ENCODE peak calls at places on chromosomes 13 and 19, in five cellular contexts. E, B, O, K and T are unnamed samples.

GRCh38 chr13:60584976-60585375 is 188.0 kb downstream of the TDRD3 start:
- DNase-seq in E (peak), B (peak), O (no peak), K (no peak), T (peak)

GRCh38 chr19:8240274-8241229 is 31.4 kb downstream of the CERS4 start:
- DNase-seq in E (peak), B (peak), O (peak), K (peak), T (peak)

GRCh38 chr19:28289294-28290063 is 923.5 kb downstream of the UQCRFS1 start:
- DNase-seq in E (peak), B (no peak), O (peak), K (no peak), T (no peak)

GRCh38 chr19:30570194-30570593 is 198.0 kb downstream of the ZNF536 start:
- DNase-seq in E (no peak), B (no peak), O (no peak), K (no peak), T (no peak)

GRCh38 chr19:20513179-20513934 is 52.2 kb downstream of the ZNF737 start:
- DNase-seq in E (no peak), B (no peak), O (peak), K (no peak), T (no peak)

GRCh38 chr19:1082165-1082927 is 12.8 kb downstream of the POLR2E start:
- DNase-seq in E (no peak), B (no peak), O (peak), K (no peak), T (peak)

GRCh38 chr19:56089344-56089743 is 31.8 kb downstream of the ZNF787 start:
- DNase-seq in E (no peak), B (no peak), O (no peak), K (no peak), T (no peak)

GRCh38 chr19:35248310-35249145 is at the start of gene LSR:
- DNase-seq in E (no peak), B (no peak), O (peak), K (no peak), T (peak)

GRCh38 chr13:112647256-112647655 is 42.6 kb upstream of the ATP11A start:
- DNase-seq in E (no peak), B (no peak), O (no peak), K (no peak), T (no peak)

GRCh38 chr13:75675421-75675820 is 39.3 kb downstream of the LMO7 start:
- DNase-seq in E (no peak), B (no peak), O (no peak), K (no peak), T (no peak)

GRCh38 chr13:39874331-39875055 is 219.0 kb downstream of the COG6 start:
- DNase-seq in E (no peak), B (no peak), O (no peak), K (no peak), T (no peak)

GRCh38 chr19:33273881-33274662 is 28.3 kb downstream of the CEBPA start:
- DNase-seq in E (peak), B (no peak), O (no peak), K (peak), T (no peak)

GRCh38 chr13:59205501-59205900 is 958.2 kb downstream of the DIAPH3 start:
- DNase-seq in E (no peak), B (no peak), O (no peak), K (no peak), T (no peak)

GRCh38 chr19:33412617-33413425 is 39.3 kb downstream of the CEBPG start:
- DNase-seq in E (no peak), B (no peak), O (no peak), K (no peak), T (no peak)

GRCh38 chr13:46642254-46642653 is 89.3 kb downstream of the LRCH1 start:
- DNase-seq in E (no peak), B (no peak), O (peak), K (no peak), T (no peak)

GRCh38 chr19:16544468-16545231 is 2.4 kb upstream of the CHERP start:
- DNase-seq in E (no peak), B (no peak), O (no peak), K (no peak), T (no peak)

GRCh38 chr19:18519962-18520847 is 1.7 kb downstream of the ELL start:
- DNase-seq in E (peak), B (no peak), O (peak), K (peak), T (peak)

GRCh38 chr19:10776900-10777650 is 58.9 kb downstream of the TMED1 start:
- DNase-seq in E (no peak), B (no peak), O (no peak), K (no peak), T (no peak)

GRCh38 chr19:2309734-2310362 is 1.9 kb upstream of the LINGO3 start:
- DNase-seq in E (peak), B (no peak), O (peak), K (no peak), T (no peak)

GRCh38 chr13:26220575-26220974 is 1.5 kb downstream of the RNF6 start:
- DNase-seq in E (peak), B (no peak), O (no peak), K (no peak), T (no peak)

GRCh38 chr19:29590278-29590677 is 15.8 kb upstream of the POP4 start:
- DNase-seq in E (no peak), B (no peak), O (no peak), K (no peak), T (no peak)

GRCh38 chr19:10752913-10753285 is 35.0 kb downstream of the DNM2 start:
- DNase-seq in E (no peak), B (no peak), O (no peak), K (no peak), T (no peak)

GRCh38 chr13:59774511-59774911 is 389.2 kb downstream of the DIAPH3 start:
- DNase-seq in E (peak), B (no peak), O (no peak), K (no peak), T (no peak)

DNA sequence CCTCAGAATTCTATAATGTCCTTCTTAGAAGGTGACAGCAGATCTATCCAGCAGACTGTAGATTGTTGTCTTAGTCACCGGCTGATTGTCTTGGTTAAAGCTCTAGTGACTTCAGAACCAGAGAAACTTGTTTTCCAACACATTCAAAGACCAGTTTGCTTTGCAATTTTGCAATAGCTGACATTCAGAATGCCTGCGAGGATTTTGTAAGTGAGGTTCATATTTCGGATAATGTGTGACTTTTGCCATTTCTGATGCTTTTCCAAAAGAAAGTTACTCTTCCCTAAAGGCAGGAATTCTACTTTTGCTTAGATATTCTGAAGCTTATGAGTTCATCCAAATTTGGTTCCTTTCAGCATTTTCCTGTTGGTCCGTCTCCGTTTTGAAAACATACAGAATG is 13.2 kb downstream of the SPINT2 start:
- DNase-seq in E (peak), B (no peak), O (no peak), K (no peak), T (no peak)
- H3K27ac ChIP-seq in E (peak), B (peak), O (peak), K (peak), T (peak)

GRCh38 chr13:98563071-98563470 is 13.8 kb downstream of the STK24 start:
- DNase-seq in E (no peak), B (no peak), O (no peak), K (no peak), T (no peak)
- H3K27ac ChIP-seq in E (no peak), B (no peak), O (no peak), K (no peak), T (no peak)

GRCh38 chr13:109369357-109370052 is 416.9 kb downstream of the IRS2 start:
- DNase-seq in E (no peak), B (no peak), O (no peak), K (no peak), T (no peak)
- H3K27ac ChIP-seq in E (no peak), B (no peak), O (no peak), K (no peak), T (no peak)

DNA sequence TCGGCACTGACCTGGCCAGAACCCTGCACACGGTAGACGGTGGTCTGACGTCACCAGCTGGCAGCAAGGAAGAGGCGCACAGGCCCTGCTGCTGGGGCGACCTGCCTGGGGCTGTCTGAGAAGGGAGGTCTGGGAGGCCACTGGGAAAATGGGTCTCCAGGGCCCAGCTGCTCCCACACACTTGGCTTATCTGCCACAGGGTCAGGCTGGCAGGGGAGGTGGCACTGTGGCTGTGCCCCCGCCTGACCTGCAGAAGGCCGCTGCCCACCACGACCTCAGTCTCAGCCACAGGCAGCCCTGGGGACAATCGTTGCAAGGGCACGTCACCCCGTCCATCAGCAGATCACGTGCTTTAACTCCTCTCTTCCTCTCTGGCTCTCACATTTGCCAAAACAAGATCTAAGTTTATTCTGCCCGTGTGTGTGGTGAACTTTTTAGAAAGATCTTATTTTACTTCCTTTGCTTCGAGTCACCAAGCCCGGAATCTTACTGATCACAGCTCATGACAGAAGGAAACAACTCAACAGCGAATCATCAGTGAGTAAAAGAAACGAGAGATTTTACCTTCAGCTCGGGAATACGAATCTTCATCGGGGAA is 45.2 kb upstream of the RANBP3 start:
- DNase-seq in E (peak), B (no peak), O (no peak), K (no peak), T (peak)
- H3K27ac ChIP-seq in E (no peak), B (no peak), O (no peak), K (peak), T (no peak)

GRCh38 chr19:38690146-38690545 is 42.7 kb downstream of the ACTN4 start:
- DNase-seq in E (no peak), B (no peak), O (no peak), K (no peak), T (no peak)

GRCh38 chr19:38691938-38692457 is 44.5 kb downstream of the ACTN4 start:
- DNase-seq in E (peak), B (no peak), O (peak), K (peak), T (peak)

GRCh38 chr19:38692458-38693379 is 45.3 kb downstream of the ACTN4 start:
- DNase-seq in E (no peak), B (no peak), O (no peak), K (no peak), T (no peak)

GRCh38 chr19:38693380-38694223 is 46.2 kb downstream of the ACTN4 start:
- DNase-seq in E (peak), B (no peak), O (peak), K (no peak), T (no peak)

DNA sequence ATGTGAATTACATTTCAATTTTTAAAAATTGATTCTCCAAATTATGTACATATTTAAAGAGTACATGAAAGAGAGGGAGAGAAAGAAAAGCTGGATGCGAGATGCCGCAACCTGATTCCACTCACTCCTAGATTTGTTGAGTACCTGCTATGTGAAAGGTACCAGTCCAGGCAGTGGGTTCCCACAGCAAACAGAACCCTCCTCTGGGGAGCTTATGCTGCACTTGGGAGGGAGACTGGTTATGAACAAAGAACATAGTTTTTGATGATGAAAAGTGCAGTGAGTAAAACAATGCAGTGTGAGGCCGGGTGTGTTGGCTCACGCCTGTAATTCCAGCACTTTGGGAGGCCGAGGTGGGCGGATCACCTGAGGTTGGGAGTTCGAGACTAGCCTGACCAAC is 43.4 kb downstream of the ACTN4 start:
- DNase-seq in E (no peak), B (no peak), O (no peak), K (no peak), T (no peak)
- H3K27ac ChIP-seq in E (no peak), B (peak), O (no peak), K (peak), T (peak)

GRCh38 chr19:58549664-58550361 is 5.1 kb downstream of the CHMP2A start:
- DNase-seq in E (no peak), B (no peak), O (no peak), K (no peak), T (no peak)
- H3K27ac ChIP-seq in E (no peak), B (no peak), O (no peak), K (no peak), T (no peak)

GRCh38 chr13:111118898-111119607 is 3.9 kb downstream of the ARHGEF7 start:
- DNase-seq in E (no peak), B (no peak), O (no peak), K (no peak), T (no peak)
- H3K27ac ChIP-seq in E (no peak), B (no peak), O (no peak), K (peak), T (peak)

DNA sequence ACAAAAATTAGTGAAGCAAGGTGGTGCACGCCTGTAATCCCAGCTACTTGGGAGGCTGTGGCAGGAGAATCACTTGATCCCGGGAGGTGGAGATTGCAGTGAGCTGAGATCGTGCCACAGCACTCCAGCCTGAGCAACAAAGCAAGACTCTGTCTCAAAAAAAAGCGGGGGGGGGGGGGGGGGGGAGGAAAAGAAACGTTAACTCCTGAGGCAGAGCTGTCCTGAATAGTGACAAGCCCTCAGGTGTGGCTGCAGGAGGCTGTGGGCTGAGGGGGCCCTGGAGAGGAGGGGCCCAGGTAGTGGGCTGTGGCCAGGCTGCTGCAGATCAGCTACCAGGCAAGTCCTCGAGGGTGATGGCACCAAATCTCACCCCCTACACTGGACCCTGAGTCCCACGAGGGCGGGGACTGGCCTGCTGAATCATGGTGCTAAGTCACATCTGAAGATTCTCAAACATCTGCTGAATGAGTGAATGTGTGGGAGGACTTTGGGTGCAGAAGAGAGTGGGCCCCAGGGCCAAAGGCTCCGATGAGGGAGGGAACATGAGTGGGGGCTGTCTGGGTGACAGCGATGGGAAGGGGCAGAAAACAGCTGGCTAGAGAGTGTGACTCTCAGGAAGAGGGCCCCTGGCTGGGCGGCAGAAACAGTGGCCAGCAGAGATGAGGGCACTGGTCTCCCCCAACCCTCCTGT is 24.6 kb upstream of the ATP1A3 start:
- DNase-seq in E (peak), B (no peak), O (no peak), K (no peak), T (no peak)
- H3K27ac ChIP-seq in E (no peak), B (no peak), O (no peak), K (no peak), T (no peak)

GRCh38 chr13:27425151-27425917 is 915 bp downstream of the GTF3A start:
- DNase-seq in E (peak), B (no peak), O (no peak), K (no peak), T (no peak)

GRCh38 chr13:27424246-27425150 is at the start of gene GTF3A:
- DNase-seq in E (peak), B (peak), O (peak), K (peak), T (peak)

GRCh38 chr13:27427663-27428062 is 3.2 kb downstream of the GTF3A start:
- DNase-seq in E (no peak), B (no peak), O (no peak), K (no peak), T (peak)

GRCh38 chr13:27425918-27426630 is 1.7 kb downstream of the GTF3A start:
- DNase-seq in E (peak), B (peak), O (peak), K (peak), T (peak)

GRCh38 chr13:27428160-27428559 is 3.7 kb downstream of the GTF3A start:
- DNase-seq in E (no peak), B (no peak), O (no peak), K (no peak), T (no peak)
- H3K27ac ChIP-seq in E (no peak), B (no peak), O (no peak), K (no peak), T (no peak)